ENCODE peak calls at places on chromosomes 1 and 21, in six cellular contexts. One of them, this sample, is unnamed.

GRCh38 chr1:206908038-206908437 is 10.8 kb downstream of the IL24 start:
- DNase-seq in H9: no peak
- DNase-seq in mesenchymal stem cell: no peak
- DNase-seq in H1: no peak
- DNase-seq in IMR-90: no peak
- DNase-seq in neuronal stem cell: no peak
- DNase-seq in this sample: no peak

GRCh38 chr1:178344513-178345077 is 152.2 kb downstream of the CLEC20A start:
- DNase-seq in mesenchymal stem cell: peak
- DNase-seq in neuronal stem cell: no peak
- DNase-seq in IMR-90: peak
- DNase-seq in H1: no peak
- DNase-seq in H9: no peak
- DNase-seq in this sample: peak

GRCh38 chr1:59367269-59368006 is 70.5 kb downstream of the FGGY start:
- DNase-seq in H1: no peak
- DNase-seq in IMR-90: peak
- DNase-seq in neuronal stem cell: no peak
- DNase-seq in H9: no peak
- DNase-seq in mesenchymal stem cell: peak
- DNase-seq in this sample: peak

GRCh38 chr1:170790651-170791071 is 126.7 kb downstream of the PRRX1 start:
- DNase-seq in neuronal stem cell: no peak
- DNase-seq in mesenchymal stem cell: no peak
- DNase-seq in H9: no peak
- DNase-seq in H1: no peak
- DNase-seq in IMR-90: peak
- DNase-seq in this sample: no peak

GRCh38 chr1:204726478-204726877 is 40.9 kb upstream of the LRRN2 start:
- DNase-seq in mesenchymal stem cell: peak
- DNase-seq in neuronal stem cell: no peak
- DNase-seq in IMR-90: peak
- DNase-seq in H9: no peak
- DNase-seq in H1: no peak
- DNase-seq in this sample: no peak

GRCh38 chr1:224784606-224785328 is 144.7 kb upstream of the DNAH14 start:
- DNase-seq in mesenchymal stem cell: peak
- DNase-seq in H9: no peak
- DNase-seq in IMR-90: peak
- DNase-seq in neuronal stem cell: no peak
- DNase-seq in H1: no peak
- DNase-seq in this sample: no peak

GRCh38 chr1:66000033-66000637 is 207.4 kb downstream of the PDE4B start:
- DNase-seq in H9: no peak
- DNase-seq in H1: no peak
- DNase-seq in IMR-90: no peak
- DNase-seq in neuronal stem cell: no peak
- DNase-seq in mesenchymal stem cell: no peak
- DNase-seq in this sample: no peak

GRCh38 chr1:76402128-76402527 is 327.6 kb downstream of the ST6GALNAC3 start:
- DNase-seq in mesenchymal stem cell: no peak
- DNase-seq in IMR-90: no peak
- DNase-seq in H1: no peak
- DNase-seq in neuronal stem cell: no peak
- DNase-seq in H9: no peak
- DNase-seq in this sample: no peak

GRCh38 chr1:67626495-67627235 is 58.3 kb upstream of the GADD45A start:
- DNase-seq in IMR-90: peak
- DNase-seq in neuronal stem cell: no peak
- DNase-seq in H9: no peak
- DNase-seq in mesenchymal stem cell: peak
- DNase-seq in H1: no peak
- DNase-seq in this sample: no peak

GRCh38 chr1:32773764-32774463 is 43.2 kb downstream of the YARS1 start:
- DNase-seq in H1: no peak
- DNase-seq in IMR-90: no peak
- DNase-seq in neuronal stem cell: no peak
- DNase-seq in mesenchymal stem cell: no peak
- DNase-seq in H9: no peak
- DNase-seq in this sample: no peak

DNA sequence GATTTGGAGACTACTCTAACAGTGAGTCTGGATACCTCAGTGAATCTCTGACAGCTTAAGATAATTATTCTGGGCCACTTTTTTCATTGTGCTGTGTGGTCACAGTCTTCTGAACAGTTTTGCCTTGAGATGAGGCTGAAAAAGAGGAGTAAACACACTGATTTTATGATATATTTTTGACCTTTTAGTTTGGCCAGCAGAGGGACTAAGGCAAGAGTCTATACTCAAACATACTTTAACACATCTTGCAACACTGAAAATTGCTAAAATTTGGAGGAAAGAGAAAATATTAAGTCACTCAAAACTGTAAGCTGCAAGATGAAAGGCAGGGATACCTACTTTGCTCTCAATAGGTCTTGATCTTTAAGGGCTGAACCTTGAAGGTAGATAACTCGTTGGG is 182.7 kb downstream of the KCNT2 start:
- DNase-seq in H9: no peak
- DNase-seq in neuronal stem cell: no peak
- DNase-seq in H1: no peak
- DNase-seq in IMR-90: no peak
- DNase-seq in mesenchymal stem cell: no peak
- DNase-seq in this sample: no peak
- H3K4me2 ChIP-seq in H9: no peak
- H3K4me2 ChIP-seq in neuronal stem cell: no peak
- H3K4me2 ChIP-seq in H1: no peak
- H3K4me2 ChIP-seq in IMR-90: no peak
- H3K4me2 ChIP-seq in mesenchymal stem cell: no peak
- H3K4me2 ChIP-seq in this sample: no peak

DNA sequence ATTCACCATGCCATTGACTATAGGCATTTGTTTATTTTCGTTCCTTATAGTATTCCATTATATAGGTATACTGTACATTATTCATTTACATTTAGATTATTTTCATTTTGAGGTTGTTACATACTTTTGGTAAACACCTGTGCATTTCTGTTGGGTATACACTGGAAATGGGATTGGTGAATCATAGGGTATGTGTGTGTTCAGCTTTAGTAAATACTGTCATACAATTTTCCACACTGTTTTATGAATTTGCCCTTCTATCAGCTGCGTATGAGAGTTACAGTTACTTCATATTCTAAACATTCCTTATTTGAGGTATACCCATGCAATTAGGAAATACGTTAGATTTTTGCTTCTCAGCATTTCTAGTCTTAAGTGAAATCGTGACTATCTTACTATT is 55.1 kb upstream of the FASLG start:
- DNase-seq in IMR-90: no peak
- DNase-seq in mesenchymal stem cell: no peak
- DNase-seq in H1: no peak
- DNase-seq in H9: no peak
- DNase-seq in neuronal stem cell: no peak
- DNase-seq in this sample: no peak
- H4K91ac ChIP-seq in IMR-90: no peak
- H4K91ac ChIP-seq in mesenchymal stem cell: no peak
- H4K91ac ChIP-seq in H1: no peak
- H4K91ac ChIP-seq in H9: no peak
- H4K91ac ChIP-seq in neuronal stem cell: no peak
- H4K91ac ChIP-seq in this sample: no peak

DNA sequence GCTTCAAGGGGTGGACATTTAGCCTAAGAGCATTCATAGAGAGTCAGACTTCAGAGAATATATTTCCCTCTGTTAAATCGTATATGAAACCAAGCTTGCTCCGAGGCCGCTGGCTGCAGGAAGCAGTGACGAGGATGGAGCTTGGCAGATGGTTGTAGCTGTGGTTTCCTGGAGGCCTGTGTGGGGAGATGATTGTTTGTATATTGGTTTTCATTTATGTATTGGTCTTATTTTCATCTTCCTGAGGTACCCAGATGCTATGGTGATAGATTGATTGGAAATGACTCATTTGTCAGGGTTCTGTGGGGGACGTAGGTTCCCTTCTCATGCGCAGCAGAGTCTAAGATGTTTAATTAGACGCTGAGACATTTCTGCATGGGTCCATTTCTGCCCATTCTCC is 26.1 kb downstream of the MAN1C1 start:
- DNase-seq in IMR-90: peak
- DNase-seq in mesenchymal stem cell: no peak
- DNase-seq in neuronal stem cell: no peak
- DNase-seq in H9: no peak
- DNase-seq in H1: no peak
- DNase-seq in this sample: no peak
- H3K4me2 ChIP-seq in IMR-90: peak
- H3K4me2 ChIP-seq in mesenchymal stem cell: no peak
- H3K4me2 ChIP-seq in neuronal stem cell: no peak
- H3K4me2 ChIP-seq in H9: no peak
- H3K4me2 ChIP-seq in H1: no peak
- H3K4me2 ChIP-seq in this sample: no peak

DNA sequence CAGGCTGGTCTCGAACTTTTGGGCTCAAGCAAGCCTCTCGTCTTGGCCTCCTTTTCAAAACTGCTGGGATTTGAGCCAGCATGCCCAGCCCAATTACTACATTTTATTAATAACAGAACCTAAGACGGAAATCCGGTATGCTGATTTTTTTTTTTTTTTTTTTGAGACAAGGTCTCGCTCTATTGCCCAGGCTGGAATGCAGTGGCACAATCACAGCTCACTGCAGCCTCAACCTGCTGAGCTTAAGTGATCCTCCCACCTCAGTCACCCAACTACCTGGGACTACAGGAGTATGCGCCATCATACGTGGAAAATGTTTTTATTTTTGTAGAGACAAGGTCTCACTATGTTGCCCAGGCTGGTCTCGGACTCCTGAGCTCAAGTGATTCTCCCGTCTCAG is 20.2 kb downstream of the ACBD3 start:
- DNase-seq in H9: no peak
- DNase-seq in neuronal stem cell: no peak
- DNase-seq in mesenchymal stem cell: no peak
- DNase-seq in IMR-90: no peak
- DNase-seq in H1: no peak
- DNase-seq in this sample: no peak
- H4K91ac ChIP-seq in H9: no peak
- H4K91ac ChIP-seq in neuronal stem cell: no peak
- H4K91ac ChIP-seq in mesenchymal stem cell: no peak
- H4K91ac ChIP-seq in IMR-90: no peak
- H4K91ac ChIP-seq in H1: no peak
- H4K91ac ChIP-seq in this sample: no peak

GRCh38 chr1:27438621-27439061 is 46.2 kb downstream of the GPR3 start:
- DNase-seq in H1: no peak
- DNase-seq in H9: no peak
- DNase-seq in IMR-90: no peak
- DNase-seq in neuronal stem cell: no peak
- DNase-seq in mesenchymal stem cell: no peak
- DNase-seq in this sample: peak

GRCh38 chr1:27435566-27436203 is 43.3 kb downstream of the GPR3 start:
- DNase-seq in H1: no peak
- DNase-seq in H9: no peak
- DNase-seq in neuronal stem cell: no peak
- DNase-seq in IMR-90: no peak
- DNase-seq in mesenchymal stem cell: peak
- DNase-seq in this sample: no peak

GRCh38 chr1:27444632-27445031 is 45.3 kb downstream of the WASF2 start:
- DNase-seq in H9: no peak
- DNase-seq in mesenchymal stem cell: no peak
- DNase-seq in H1: no peak
- DNase-seq in IMR-90: no peak
- DNase-seq in neuronal stem cell: no peak
- DNase-seq in this sample: peak

GRCh38 chr1:27436204-27437159 is 44.1 kb downstream of the GPR3 start:
- DNase-seq in H1: no peak
- DNase-seq in neuronal stem cell: no peak
- DNase-seq in IMR-90: peak
- DNase-seq in H9: no peak
- DNase-seq in mesenchymal stem cell: peak
- DNase-seq in this sample: no peak

GRCh38 chr1:27439150-27439549 is 46.7 kb downstream of the GPR3 start:
- DNase-seq in neuronal stem cell: no peak
- DNase-seq in IMR-90: no peak
- DNase-seq in mesenchymal stem cell: no peak
- DNase-seq in H1: no peak
- DNase-seq in H9: no peak
- DNase-seq in this sample: no peak
- H3K4me2 ChIP-seq in neuronal stem cell: no peak
- H3K4me2 ChIP-seq in IMR-90: no peak
- H3K4me2 ChIP-seq in mesenchymal stem cell: no peak
- H3K4me2 ChIP-seq in H1: no peak
- H3K4me2 ChIP-seq in H9: no peak
- H3K4me2 ChIP-seq in this sample: no peak

GRCh38 chr1:203044546-203044975 is 18.3 kb downstream of the PPFIA4 start:
- DNase-seq in H9: no peak
- DNase-seq in neuronal stem cell: no peak
- DNase-seq in mesenchymal stem cell: no peak
- DNase-seq in IMR-90: no peak
- DNase-seq in H1: no peak
- DNase-seq in this sample: peak
- H4K91ac ChIP-seq in H9: no peak
- H4K91ac ChIP-seq in neuronal stem cell: no peak
- H4K91ac ChIP-seq in mesenchymal stem cell: no peak
- H4K91ac ChIP-seq in IMR-90: no peak
- H4K91ac ChIP-seq in H1: no peak
- H4K91ac ChIP-seq in this sample: no peak

DNA sequence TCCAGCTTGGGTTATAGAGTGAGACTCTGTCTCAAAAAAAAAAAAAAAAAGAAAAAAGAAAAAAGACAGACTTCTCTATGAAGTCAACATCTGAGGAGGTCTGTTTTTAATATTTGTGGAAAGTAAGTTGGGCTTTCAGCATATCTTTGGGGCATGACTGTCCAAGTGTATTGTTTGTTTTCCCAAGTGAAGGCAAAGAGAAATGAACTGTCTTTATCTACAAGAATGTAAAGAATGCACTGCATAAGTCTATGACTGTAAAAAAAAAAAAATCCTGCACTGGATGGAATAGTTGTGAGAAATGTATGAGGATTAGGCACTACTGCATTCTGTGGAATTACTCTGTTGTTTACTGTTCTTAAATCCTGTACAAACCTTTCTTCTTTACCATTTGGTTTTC is 45.6 kb upstream of the TMEM61 start:
- DNase-seq in IMR-90: peak
- DNase-seq in mesenchymal stem cell: peak
- DNase-seq in H1: no peak
- DNase-seq in neuronal stem cell: no peak
- DNase-seq in H9: no peak
- DNase-seq in this sample: no peak
- H3K4me2 ChIP-seq in IMR-90: peak
- H3K4me2 ChIP-seq in mesenchymal stem cell: no peak
- H3K4me2 ChIP-seq in H1: no peak
- H3K4me2 ChIP-seq in neuronal stem cell: no peak
- H3K4me2 ChIP-seq in H9: no peak
- H3K4me2 ChIP-seq in this sample: no peak

DNA sequence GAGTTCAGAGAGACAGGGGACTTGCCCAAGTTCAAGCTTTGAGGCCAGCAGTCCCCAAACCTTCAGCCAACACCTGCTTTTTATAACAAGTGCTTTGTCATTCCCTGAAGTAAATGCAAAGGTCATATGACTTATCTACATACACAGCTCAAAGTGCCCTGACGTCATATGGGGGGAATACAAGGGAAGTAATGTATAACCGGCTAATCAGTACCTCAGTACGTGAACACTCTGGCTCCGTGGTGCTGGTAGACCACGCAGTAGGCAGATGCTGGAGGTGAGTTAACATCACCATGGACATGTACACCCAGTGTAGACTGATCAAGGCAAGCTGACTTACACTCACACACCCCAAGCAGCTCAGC is 60.0 kb downstream of the BACE2 start:
- DNase-seq in IMR-90: peak
- DNase-seq in H9: no peak
- DNase-seq in neuronal stem cell: no peak
- DNase-seq in mesenchymal stem cell: no peak
- DNase-seq in H1: no peak
- DNase-seq in this sample: no peak
- H4K91ac ChIP-seq in IMR-90: no peak
- H4K91ac ChIP-seq in H9: no peak
- H4K91ac ChIP-seq in neuronal stem cell: no peak
- H4K91ac ChIP-seq in mesenchymal stem cell: no peak
- H4K91ac ChIP-seq in H1: no peak
- H4K91ac ChIP-seq in this sample: no peak

This sample was measured in trophoblast cell.